ENCODE peak calls at places on chromosome 9, in seven cellular contexts. One of them, this sample, is unnamed.

GRCh38 chr9:128412120-128412790 is 8.4 kb upstream of the CERCAM start:
- DNase-seq in pancreas: no peak
- DNase-seq in B cell: peak; percentile 44
- DNase-seq in RWPE1: no peak
- DNase-seq in uterus: no peak
- DNase-seq in HFF-Myc: no peak
- DNase-seq in thyroid gland: peak; percentile 40
- DNase-seq in this sample: peak; percentile 44

GRCh38 chr9:127224883-127225739 is 39.5 kb upstream of the GARNL3 start:
- DNase-seq in thyroid gland: peak; percentile 97
- DNase-seq in pancreas: peak; percentile 96
- DNase-seq in HFF-Myc: no peak
- DNase-seq in B cell: peak; percentile 92
- DNase-seq in RWPE1: peak; percentile 100
- DNase-seq in uterus: peak; percentile 98
- DNase-seq in this sample: peak; percentile 89

GRCh38 chr9:128026255-128027165 is 40.6 kb downstream of the NAIF1 start:
- DNase-seq in B cell: peak; percentile 84
- DNase-seq in pancreas: no peak
- DNase-seq in HFF-Myc: no peak
- DNase-seq in thyroid gland: peak; percentile 15
- DNase-seq in uterus: no peak
- DNase-seq in RWPE1: no peak
- DNase-seq in this sample: peak; percentile 25

GRCh38 chr9:129665814-129666511 is 516 bp downstream of the PRRX2 start:
- DNase-seq in B cell: no peak
- DNase-seq in RWPE1: no peak
- DNase-seq in thyroid gland: no peak
- DNase-seq in uterus: no peak
- DNase-seq in pancreas: no peak
- DNase-seq in HFF-Myc: no peak
- DNase-seq in this sample: no peak

GRCh38 chr9:127531676-127532075 is 80.4 kb downstream of the LRSAM1 start:
- DNase-seq in RWPE1: no peak
- DNase-seq in thyroid gland: no peak
- DNase-seq in uterus: no peak
- DNase-seq in B cell: no peak
- DNase-seq in HFF-Myc: no peak
- DNase-seq in pancreas: no peak
- DNase-seq in this sample: no peak

GRCh38 chr9:84338792-84339191 is 1.8 kb downstream of the SLC28A3 start:
- DNase-seq in HFF-Myc: no peak
- DNase-seq in pancreas: no peak
- DNase-seq in uterus: no peak
- DNase-seq in B cell: no peak
- DNase-seq in RWPE1: no peak
- DNase-seq in thyroid gland: no peak
- DNase-seq in this sample: no peak

GRCh38 chr9:3527653-3527960 is 1.8 kb upstream of the RFX3 start:
- DNase-seq in thyroid gland: no peak
- DNase-seq in pancreas: no peak
- DNase-seq in RWPE1: no peak
- DNase-seq in uterus: no peak
- DNase-seq in B cell: no peak
- DNase-seq in HFF-Myc: no peak
- DNase-seq in this sample: no peak

GRCh38 chr9:26888271-26888670 is 4.3 kb downstream of the CAAP1 start:
- DNase-seq in thyroid gland: no peak
- DNase-seq in HFF-Myc: no peak
- DNase-seq in pancreas: no peak
- DNase-seq in RWPE1: no peak
- DNase-seq in uterus: no peak
- DNase-seq in B cell: no peak
- DNase-seq in this sample: peak; percentile 24

GRCh38 chr9:104863180-104863883 is 64.6 kb downstream of the ABCA1 start:
- DNase-seq in RWPE1: peak; percentile 87
- DNase-seq in HFF-Myc: peak; percentile 66
- DNase-seq in B cell: peak; percentile 56
- DNase-seq in thyroid gland: peak; percentile 60
- DNase-seq in uterus: peak; percentile 65
- DNase-seq in pancreas: no peak
- DNase-seq in this sample: peak; percentile 87

GRCh38 chr9:79233542-79233941 is 338.2 kb upstream of the TLE4 start:
- DNase-seq in thyroid gland: no peak
- DNase-seq in pancreas: no peak
- DNase-seq in RWPE1: peak; percentile 22
- DNase-seq in HFF-Myc: no peak
- DNase-seq in B cell: no peak
- DNase-seq in uterus: no peak
- DNase-seq in this sample: peak; percentile 64

GRCh38 chr9:128917151-128917849 is 3.5 kb upstream of the PHYHD1 start:
- DNase-seq in uterus: peak; percentile 86
- DNase-seq in HFF-Myc: no peak
- DNase-seq in RWPE1: peak; percentile 52
- DNase-seq in B cell: no peak
- DNase-seq in thyroid gland: peak; percentile 97
- DNase-seq in pancreas: peak; percentile 89
- DNase-seq in this sample: peak; percentile 90

GRCh38 chr9:130284249-130284625 is 18.7 kb downstream of the HMCN2 start:
- DNase-seq in RWPE1: no peak
- DNase-seq in thyroid gland: no peak
- DNase-seq in pancreas: no peak
- DNase-seq in HFF-Myc: no peak
- DNase-seq in uterus: no peak
- DNase-seq in B cell: no peak
- DNase-seq in this sample: no peak

GRCh38 chr9:112360047-112360804 is 19.7 kb upstream of the HSDL2 start:
- DNase-seq in B cell: no peak
- DNase-seq in HFF-Myc: no peak
- DNase-seq in thyroid gland: peak; percentile 56
- DNase-seq in RWPE1: no peak
- DNase-seq in pancreas: no peak
- DNase-seq in uterus: no peak
- DNase-seq in this sample: peak; percentile 53

GRCh38 chr9:117546894-117547293 is 132.0 kb upstream of the ASTN2 start:
- DNase-seq in B cell: no peak
- DNase-seq in RWPE1: peak; percentile 26
- DNase-seq in uterus: peak; percentile 22
- DNase-seq in thyroid gland: peak; percentile 26
- DNase-seq in pancreas: peak; percentile 27
- DNase-seq in HFF-Myc: no peak
- DNase-seq in this sample: no peak

GRCh38 chr9:125883548-125883947 is 136.4 kb downstream of the PBX3 start:
- DNase-seq in HFF-Myc: no peak
- DNase-seq in RWPE1: no peak
- DNase-seq in B cell: no peak
- DNase-seq in pancreas: no peak
- DNase-seq in uterus: no peak
- DNase-seq in thyroid gland: no peak
- DNase-seq in this sample: no peak

GRCh38 chr9:23343226-23343625 is 482.8 kb downstream of the ELAVL2 start:
- DNase-seq in uterus: no peak
- DNase-seq in pancreas: no peak
- DNase-seq in HFF-Myc: no peak
- DNase-seq in B cell: no peak
- DNase-seq in thyroid gland: no peak
- DNase-seq in RWPE1: no peak
- DNase-seq in this sample: no peak

GRCh38 chr9:78273761-78274160 is 23.2 kb upstream of the PSAT1 start:
- DNase-seq in B cell: no peak
- DNase-seq in HFF-Myc: no peak
- DNase-seq in RWPE1: no peak
- DNase-seq in uterus: no peak
- DNase-seq in pancreas: no peak
- DNase-seq in thyroid gland: no peak
- DNase-seq in this sample: no peak

GRCh38 chr9:91483189-91483691 is 59.6 kb upstream of the NFIL3 start:
- DNase-seq in B cell: no peak
- DNase-seq in HFF-Myc: no peak
- DNase-seq in uterus: no peak
- DNase-seq in RWPE1: no peak
- DNase-seq in pancreas: no peak
- DNase-seq in thyroid gland: no peak
- DNase-seq in this sample: peak; percentile 27

GRCh38 chr9:117697046-117697445 is 7.2 kb upstream of the TLR4 start:
- DNase-seq in uterus: no peak
- DNase-seq in HFF-Myc: no peak
- DNase-seq in RWPE1: no peak
- DNase-seq in B cell: no peak
- DNase-seq in thyroid gland: no peak
- DNase-seq in pancreas: no peak
- DNase-seq in this sample: no peak

GRCh38 chr9:18351216-18351615 is 122.7 kb upstream of the ADAMTSL1 start:
- DNase-seq in pancreas: no peak
- DNase-seq in uterus: no peak
- DNase-seq in RWPE1: no peak
- DNase-seq in thyroid gland: no peak
- DNase-seq in B cell: no peak
- DNase-seq in HFF-Myc: no peak
- DNase-seq in this sample: no peak

GRCh38 chr9:133187561-133188005 is 21.5 kb downstream of the OBP2B start:
- DNase-seq in pancreas: no peak
- DNase-seq in uterus: no peak
- DNase-seq in B cell: no peak
- DNase-seq in RWPE1: no peak
- DNase-seq in thyroid gland: peak; percentile 22
- DNase-seq in HFF-Myc: no peak
- DNase-seq in this sample: no peak

GRCh38 chr9:133188843-133189180 is 20.2 kb downstream of the OBP2B start:
- DNase-seq in thyroid gland: no peak
- DNase-seq in B cell: no peak
- DNase-seq in HFF-Myc: no peak
- DNase-seq in uterus: no peak
- DNase-seq in RWPE1: no peak
- DNase-seq in pancreas: no peak
- DNase-seq in this sample: no peak

GRCh38 chr9:133186736-133187135 is 22.3 kb downstream of the OBP2B start:
- DNase-seq in RWPE1: no peak
- DNase-seq in B cell: no peak
- DNase-seq in thyroid gland: no peak
- DNase-seq in uterus: no peak
- DNase-seq in HFF-Myc: no peak
- DNase-seq in pancreas: no peak
- DNase-seq in this sample: no peak

GRCh38 chr9:133189826-133190225 is 19.2 kb downstream of the OBP2B start:
- DNase-seq in thyroid gland: no peak
- DNase-seq in HFF-Myc: no peak
- DNase-seq in uterus: no peak
- DNase-seq in B cell: no peak
- DNase-seq in pancreas: no peak
- DNase-seq in RWPE1: no peak
- DNase-seq in this sample: no peak

GRCh38 chr9:133188006-133188842 is 20.8 kb downstream of the OBP2B start:
- DNase-seq in uterus: no peak
- DNase-seq in thyroid gland: peak; percentile 91
- DNase-seq in B cell: no peak
- DNase-seq in HFF-Myc: no peak
- DNase-seq in pancreas: no peak
- DNase-seq in RWPE1: peak; percentile 41
- DNase-seq in this sample: no peak
- TF ChIP-seq CTCF in uterus: no peak
- TF ChIP-seq CTCF in thyroid gland: no peak
- TF ChIP-seq CTCF in B cell: no peak
- TF ChIP-seq CTCF in HFF-Myc: no peak
- TF ChIP-seq CTCF in pancreas: no peak
- TF ChIP-seq CTCF in RWPE1: no peak
- TF ChIP-seq CTCF in this sample: peak; percentile 26

DNA sequence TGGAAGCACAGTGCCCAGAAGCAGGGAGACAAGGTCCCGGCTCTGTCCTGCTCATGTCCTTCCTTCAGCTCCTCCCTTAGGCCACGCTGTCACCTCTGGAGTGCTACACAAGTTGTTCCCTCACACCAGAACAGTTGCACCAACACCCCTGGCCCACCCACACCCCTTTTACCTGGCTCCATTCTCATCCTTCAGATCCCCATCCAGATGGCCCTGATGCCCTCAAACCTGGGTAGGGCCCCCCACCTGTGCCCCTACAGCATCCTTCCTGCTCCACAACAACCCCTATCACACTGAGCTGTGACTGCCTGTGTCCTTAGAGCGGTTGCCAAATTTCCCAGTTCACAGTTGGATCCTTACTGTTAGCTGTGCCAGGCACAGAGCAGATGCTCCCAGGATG is 29.2 kb downstream of the ANKS6 start:
- DNase-seq in pancreas: no peak
- DNase-seq in HFF-Myc: no peak
- DNase-seq in thyroid gland: no peak
- DNase-seq in B cell: no peak
- DNase-seq in uterus: no peak
- DNase-seq in RWPE1: no peak
- DNase-seq in this sample: no peak
- TF ChIP-seq CTCF in pancreas: no peak
- TF ChIP-seq CTCF in HFF-Myc: no peak
- TF ChIP-seq CTCF in thyroid gland: no peak
- TF ChIP-seq CTCF in B cell: no peak
- TF ChIP-seq CTCF in uterus: no peak
- TF ChIP-seq CTCF in RWPE1: no peak
- TF ChIP-seq CTCF in this sample: no peak

GRCh38 chr9:109441296-109441695 is 56.8 kb downstream of the PTPN3 start:
- DNase-seq in HFF-Myc: no peak
- DNase-seq in uterus: no peak
- DNase-seq in RWPE1: no peak
- DNase-seq in B cell: no peak
- DNase-seq in pancreas: peak; percentile 21
- DNase-seq in thyroid gland: no peak
- DNase-seq in this sample: no peak
- TF ChIP-seq CTCF in HFF-Myc: peak; percentile 45
- TF ChIP-seq CTCF in uterus: no peak
- TF ChIP-seq CTCF in RWPE1: no peak
- TF ChIP-seq CTCF in B cell: no peak
- TF ChIP-seq CTCF in pancreas: no peak
- TF ChIP-seq CTCF in thyroid gland: no peak
- TF ChIP-seq CTCF in this sample: peak; percentile 8

GRCh38 chr9:1051286-1052118 is 1.3 kb downstream of the DMRT2 start:
- DNase-seq in B cell: no peak
- DNase-seq in uterus: no peak
- DNase-seq in thyroid gland: peak; percentile 75
- DNase-seq in HFF-Myc: no peak
- DNase-seq in pancreas: peak; percentile 48
- DNase-seq in RWPE1: no peak
- DNase-seq in this sample: no peak
- TF ChIP-seq CTCF in B cell: no peak
- TF ChIP-seq CTCF in uterus: no peak
- TF ChIP-seq CTCF in thyroid gland: no peak
- TF ChIP-seq CTCF in HFF-Myc: no peak
- TF ChIP-seq CTCF in pancreas: no peak
- TF ChIP-seq CTCF in RWPE1: peak; percentile 15
- TF ChIP-seq CTCF in this sample: no peak

This sample was measured in fibroblast of villous mesenchyme.